ENCODE peak calls at places on chromosomes 3 and 15, in eight cellular contexts. A is GM04503; D is AG08395; O is iris pigment epithelial cell; M is NCI-H1436; N is HTR-8/SVneo; J is stimulated activated CD4-positive, alpha-beta T cell treated with anti-CD3 and anti-CD28 coated beads, TNF-alpha, amount 100 ng/mL, for 24 hours; T is RPMI7951. L is an unnamed sample.

GRCh38 chr3:159273608-159274007 is 471.8 kb downstream of the MFSD1 start:
- DNase-seq in A (no peak), D (peak), O (peak), M (no peak), N (peak), J (no peak), T (peak), L (no peak)

GRCh38 chr3:169790687-169791429 is 17.7 kb downstream of the MYNN start:
- DNase-seq in A (no peak), D (no peak), O (peak), M (no peak), N (no peak), J (no peak), T (no peak), L (no peak)

GRCh38 chr15:74174966-74175270 is 1.4 kb downstream of the ISLR start:
- DNase-seq in A (no peak), D (no peak), O (no peak), M (no peak), N (no peak), J (no peak), T (no peak), L (no peak)

GRCh38 chr3:127730171-127730570 is 57.4 kb downstream of the ABTB1 start:
- DNase-seq in A (no peak), D (no peak), O (no peak), M (no peak), N (no peak), J (no peak), T (no peak), L (no peak)

GRCh38 chr3:46861293-46861995 is 1.8 kb downstream of the MYL3 start:
- DNase-seq in A (no peak), D (no peak), O (no peak), M (no peak), N (no peak), J (no peak), T (no peak), L (no peak)

GRCh38 chr3:175295248-175296000 is 436.3 kb downstream of the NAALADL2 start:
- DNase-seq in A (no peak), D (no peak), O (peak), M (no peak), N (no peak), J (no peak), T (no peak), L (no peak)

GRCh38 chr3:24683511-24684384 is 189.1 kb upstream of the THRB start:
- DNase-seq in A (no peak), D (peak), O (peak), M (peak), N (no peak), J (no peak), T (peak), L (no peak)

GRCh38 chr3:37811625-37812356 is 49.9 kb upstream of the CTDSPL start:
- DNase-seq in A (no peak), D (no peak), O (no peak), M (no peak), N (no peak), J (no peak), T (no peak), L (no peak)

GRCh38 chr15:65089206-65089824 is 12.8 kb downstream of the KBTBD13 start:
- DNase-seq in A (no peak), D (no peak), O (peak), M (no peak), N (no peak), J (no peak), T (no peak), L (no peak)

GRCh38 chr3:62587579-62588031 is 214.3 kb upstream of the FEZF2 start:
- DNase-seq in A (peak), D (peak), O (peak), M (no peak), N (peak), J (no peak), T (peak), L (no peak)

GRCh38 chr3:113103588-113103987 is 107.8 kb upstream of the BOC start:
- DNase-seq in A (no peak), D (no peak), O (no peak), M (no peak), N (no peak), J (no peak), T (no peak), L (no peak)

GRCh38 chr15:66846031-66846430 is 144.0 kb downstream of the SMAD6 start:
- DNase-seq in A (no peak), D (no peak), O (no peak), M (no peak), N (no peak), J (no peak), T (no peak), L (no peak)

L was measured in stimulated activated CD8-positive, alpha-beta memory T cell treated with anti-CD3 and anti-CD28 coated beads, Interleukin-4, amount 100 ng/mL, for 24 hours.